ENCODE peak calls at places on chromosomes 12 and 14, in five cellular contexts. One of them, this sample, is unnamed.

GRCh38 chr14:60506985-60507829 is 1.7 kb upstream of the SIX6 start:
- DNase-seq in sigmoid colon: no peak
- DNase-seq in H1: peak
- DNase-seq in neural crest cell: no peak
- DNase-seq in astrocyte of the spinal cord: no peak
- DNase-seq in this sample: no peak

GRCh38 chr14:74326369-74327152 is 21.7 kb upstream of the VRTN start:
- DNase-seq in H1: peak
- DNase-seq in sigmoid colon: no peak
- DNase-seq in astrocyte of the spinal cord: no peak
- DNase-seq in neural crest cell: peak
- DNase-seq in this sample: no peak

GRCh38 chr12:52213541-52214420 is 19.3 kb upstream of the KRT7 start:
- DNase-seq in sigmoid colon: peak
- DNase-seq in astrocyte of the spinal cord: peak
- DNase-seq in neural crest cell: peak
- DNase-seq in H1: peak
- DNase-seq in this sample: peak

GRCh38 chr14:51619551-51619950 is 32.2 kb upstream of the FRMD6 start:
- DNase-seq in neural crest cell: no peak
- DNase-seq in astrocyte of the spinal cord: no peak
- DNase-seq in H1: no peak
- DNase-seq in sigmoid colon: no peak
- DNase-seq in this sample: no peak

GRCh38 chr14:24277606-24278321 is 6.4 kb upstream of the RABGGTA start:
- DNase-seq in H1: no peak
- DNase-seq in sigmoid colon: no peak
- DNase-seq in neural crest cell: no peak
- DNase-seq in astrocyte of the spinal cord: no peak
- DNase-seq in this sample: no peak

GRCh38 chr12:117427176-117427575 is 65.8 kb upstream of the NOS1 start:
- DNase-seq in astrocyte of the spinal cord: no peak
- DNase-seq in neural crest cell: no peak
- DNase-seq in sigmoid colon: no peak
- DNase-seq in H1: no peak
- DNase-seq in this sample: no peak

GRCh38 chr14:73709904-73710469 is 4.2 kb downstream of the PNMA1 start:
- DNase-seq in H1: no peak
- DNase-seq in neural crest cell: no peak
- DNase-seq in sigmoid colon: no peak
- DNase-seq in astrocyte of the spinal cord: no peak
- DNase-seq in this sample: no peak

GRCh38 chr14:95507701-95508103 is 8.7 kb downstream of the SYNE3 start:
- DNase-seq in H1: no peak
- DNase-seq in sigmoid colon: no peak
- DNase-seq in astrocyte of the spinal cord: peak
- DNase-seq in neural crest cell: no peak
- DNase-seq in this sample: peak

GRCh38 chr12:29051221-29051620 is 97.9 kb upstream of the FAR2 start:
- DNase-seq in neural crest cell: no peak
- DNase-seq in sigmoid colon: no peak
- DNase-seq in astrocyte of the spinal cord: peak
- DNase-seq in H1: no peak
- DNase-seq in this sample: no peak

GRCh38 chr14:36879558-36879957 is 217.9 kb downstream of the PAX9 start:
- DNase-seq in sigmoid colon: no peak
- DNase-seq in astrocyte of the spinal cord: no peak
- DNase-seq in neural crest cell: no peak
- DNase-seq in H1: no peak
- DNase-seq in this sample: no peak

GRCh38 chr12:61798778-61799177 is 461.4 kb upstream of the USP15 start:
- DNase-seq in astrocyte of the spinal cord: no peak
- DNase-seq in neural crest cell: no peak
- DNase-seq in sigmoid colon: no peak
- DNase-seq in H1: no peak
- DNase-seq in this sample: no peak

GRCh38 chr12:12482959-12483358 is 79.7 kb downstream of the DUSP16 start:
- DNase-seq in astrocyte of the spinal cord: no peak
- DNase-seq in neural crest cell: no peak
- DNase-seq in sigmoid colon: no peak
- DNase-seq in H1: no peak
- DNase-seq in this sample: no peak

GRCh38 chr14:71416392-71416791 is 509.1 kb downstream of the PCNX1 start:
- DNase-seq in sigmoid colon: no peak
- DNase-seq in H1: no peak
- DNase-seq in neural crest cell: no peak
- DNase-seq in astrocyte of the spinal cord: peak
- DNase-seq in this sample: no peak

GRCh38 chr14:89787525-89787924 is 167.0 kb downstream of the EFCAB11 start:
- DNase-seq in sigmoid colon: no peak
- DNase-seq in astrocyte of the spinal cord: peak
- DNase-seq in H1: peak
- DNase-seq in neural crest cell: no peak
- DNase-seq in this sample: peak

GRCh38 chr12:102765736-102766135 is 151.3 kb downstream of the PAH start:
- DNase-seq in astrocyte of the spinal cord: peak
- DNase-seq in H1: no peak
- DNase-seq in neural crest cell: no peak
- DNase-seq in sigmoid colon: no peak
- DNase-seq in this sample: no peak

GRCh38 chr14:61564623-61565091 is 130.7 kb upstream of the HIF1A start:
- DNase-seq in sigmoid colon: no peak
- DNase-seq in astrocyte of the spinal cord: peak
- DNase-seq in H1: no peak
- DNase-seq in neural crest cell: no peak
- DNase-seq in this sample: peak

GRCh38 chr14:56903304-56904021 is 93.2 kb upstream of the OTX2 start:
- DNase-seq in astrocyte of the spinal cord: no peak
- DNase-seq in sigmoid colon: no peak
- DNase-seq in H1: no peak
- DNase-seq in neural crest cell: no peak
- DNase-seq in this sample: no peak

GRCh38 chr12:8699714-8700113 is 1.9 kb downstream of the RIMKLB start:
- DNase-seq in neural crest cell: no peak
- DNase-seq in H1: no peak
- DNase-seq in astrocyte of the spinal cord: no peak
- DNase-seq in sigmoid colon: no peak
- DNase-seq in this sample: no peak

GRCh38 chr14:68463705-68464104 is 329.2 kb downstream of the ZFP36L1 start:
- DNase-seq in sigmoid colon: no peak
- DNase-seq in astrocyte of the spinal cord: no peak
- DNase-seq in neural crest cell: no peak
- DNase-seq in H1: no peak
- DNase-seq in this sample: no peak

GRCh38 chr14:75917322-75918251 is 64.2 kb downstream of the TGFB3 start:
- DNase-seq in sigmoid colon: no peak
- DNase-seq in H1: no peak
- DNase-seq in astrocyte of the spinal cord: no peak
- DNase-seq in neural crest cell: no peak
- DNase-seq in this sample: no peak

GRCh38 chr12:50986961-50987737 is 34.8 kb downstream of the HIGD1C start:
- DNase-seq in sigmoid colon: peak
- DNase-seq in H1: no peak
- DNase-seq in neural crest cell: peak
- DNase-seq in astrocyte of the spinal cord: peak
- DNase-seq in this sample: peak

GRCh38 chr14:28731358-28731757 is 35.2 kb upstream of the FOXG1 start:
- DNase-seq in H1: no peak
- DNase-seq in astrocyte of the spinal cord: no peak
- DNase-seq in sigmoid colon: no peak
- DNase-seq in neural crest cell: no peak
- DNase-seq in this sample: no peak

GRCh38 chr14:28785096-28785952 is 18.7 kb downstream of the FOXG1 start:
- DNase-seq in sigmoid colon: no peak
- DNase-seq in H1: peak
- DNase-seq in astrocyte of the spinal cord: no peak
- DNase-seq in neural crest cell: no peak
- DNase-seq in this sample: no peak

GRCh38 chr14:71121711-71122110 is 214.5 kb downstream of the PCNX1 start:
- DNase-seq in sigmoid colon: no peak
- DNase-seq in neural crest cell: no peak
- DNase-seq in H1: no peak
- DNase-seq in astrocyte of the spinal cord: no peak
- DNase-seq in this sample: no peak

GRCh38 chr12:133235401-133236112 is at the start of gene ANHX:
- DNase-seq in H1: no peak
- DNase-seq in sigmoid colon: no peak
- DNase-seq in neural crest cell: no peak
- DNase-seq in astrocyte of the spinal cord: no peak
- DNase-seq in this sample: no peak

DNA sequence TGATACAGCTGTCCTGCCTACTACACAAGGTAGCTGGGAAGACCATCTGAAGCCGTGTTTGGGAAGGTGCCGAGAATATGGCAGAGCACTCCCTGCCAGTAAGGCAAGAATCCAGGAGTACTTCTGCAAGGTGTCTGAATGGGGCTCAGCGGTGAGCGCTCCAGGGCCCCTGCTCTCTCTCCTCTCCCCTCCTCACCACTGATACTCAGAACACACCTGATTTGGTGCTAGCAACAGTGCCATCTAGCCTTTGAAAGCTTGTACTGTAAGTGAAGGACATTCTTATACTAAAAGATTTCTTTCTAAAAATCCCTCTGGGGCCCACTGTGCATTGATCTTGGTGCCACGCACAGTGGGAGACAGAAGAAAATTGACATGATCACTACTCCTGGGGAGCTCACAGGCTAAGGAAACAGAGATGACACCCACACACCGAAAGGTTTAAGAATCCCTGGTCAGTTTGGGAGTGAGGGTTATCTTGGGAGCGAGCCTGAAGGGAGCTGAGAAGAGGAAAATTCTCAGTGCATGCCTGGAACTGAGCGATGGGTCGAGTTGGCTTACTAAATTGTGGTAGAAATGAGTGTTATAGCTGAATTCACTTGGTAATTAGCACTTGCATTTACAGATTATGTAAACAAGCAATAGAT is 216.9 kb downstream of the NTF3 start:
- DNase-seq in H1: peak
- DNase-seq in astrocyte of the spinal cord: no peak
- DNase-seq in neural crest cell: no peak
- DNase-seq in sigmoid colon: no peak
- DNase-seq in this sample: peak
- TF ChIP-seq CTCF in H1: peak
- TF ChIP-seq CTCF in astrocyte of the spinal cord: peak
- TF ChIP-seq CTCF in neural crest cell: peak
- TF ChIP-seq CTCF in sigmoid colon: no peak
- TF ChIP-seq CTCF in this sample: peak

GRCh38 chr12:44342371-44342770 is 506.5 kb downstream of the TMEM117 start:
- DNase-seq in H1: no peak
- DNase-seq in sigmoid colon: no peak
- DNase-seq in astrocyte of the spinal cord: no peak
- DNase-seq in neural crest cell: no peak
- DNase-seq in this sample: no peak
- TF ChIP-seq CTCF in H1: no peak
- TF ChIP-seq CTCF in sigmoid colon: no peak
- TF ChIP-seq CTCF in astrocyte of the spinal cord: no peak
- TF ChIP-seq CTCF in neural crest cell: no peak
- TF ChIP-seq CTCF in this sample: no peak

DNA sequence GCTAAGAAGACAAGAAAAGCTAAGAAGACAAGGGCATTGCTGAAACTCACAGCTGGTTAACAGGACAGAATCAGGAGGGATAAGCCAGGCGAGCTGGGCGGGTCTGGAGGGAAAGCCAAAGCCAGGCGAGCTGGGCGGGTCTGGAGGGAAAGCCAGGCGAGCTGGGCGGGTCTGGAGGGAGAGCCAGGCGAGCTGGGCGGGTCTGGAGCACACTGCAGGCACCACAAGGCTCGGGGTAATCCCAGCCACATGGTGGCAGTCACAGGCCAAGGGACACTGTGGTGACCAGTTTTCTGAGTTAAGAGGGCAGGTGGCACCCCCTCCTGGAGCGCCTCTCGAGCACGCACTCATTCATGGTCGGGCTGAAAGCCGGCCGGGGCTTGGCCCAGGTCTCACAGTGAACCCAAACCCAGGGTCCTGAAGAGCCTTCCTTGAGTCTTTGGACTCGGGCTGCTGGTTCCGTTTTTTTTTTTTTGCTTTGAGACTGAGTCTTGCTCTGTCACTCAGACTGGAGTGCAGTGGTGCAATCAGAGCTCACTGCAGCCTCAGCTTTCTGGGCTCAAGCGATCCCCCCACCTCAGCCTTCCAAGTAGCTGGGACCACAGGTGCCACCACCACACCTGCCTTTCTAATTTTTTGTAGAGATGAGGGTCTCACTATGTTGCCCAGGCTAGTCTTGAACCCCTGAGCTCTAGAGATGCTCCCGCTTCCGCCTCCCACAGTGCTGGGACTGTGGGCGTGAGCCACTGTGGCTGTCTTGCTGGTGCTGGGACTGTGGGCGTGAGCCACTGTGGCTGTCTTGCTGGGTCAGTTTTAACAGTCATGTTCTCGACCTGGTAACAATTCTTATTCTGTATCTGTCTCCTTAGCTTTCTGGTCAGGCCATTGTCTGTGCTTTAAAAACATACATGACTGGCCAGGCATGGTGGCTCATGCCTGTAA is 40.2 kb downstream of the HSP90AA1 start:
- DNase-seq in astrocyte of the spinal cord: peak
- DNase-seq in neural crest cell: peak
- DNase-seq in H1: peak
- DNase-seq in sigmoid colon: peak
- DNase-seq in this sample: peak
- TF ChIP-seq CTCF in astrocyte of the spinal cord: no peak
- TF ChIP-seq CTCF in neural crest cell: peak
- TF ChIP-seq CTCF in H1: peak
- TF ChIP-seq CTCF in sigmoid colon: peak
- TF ChIP-seq CTCF in this sample: peak

DNA sequence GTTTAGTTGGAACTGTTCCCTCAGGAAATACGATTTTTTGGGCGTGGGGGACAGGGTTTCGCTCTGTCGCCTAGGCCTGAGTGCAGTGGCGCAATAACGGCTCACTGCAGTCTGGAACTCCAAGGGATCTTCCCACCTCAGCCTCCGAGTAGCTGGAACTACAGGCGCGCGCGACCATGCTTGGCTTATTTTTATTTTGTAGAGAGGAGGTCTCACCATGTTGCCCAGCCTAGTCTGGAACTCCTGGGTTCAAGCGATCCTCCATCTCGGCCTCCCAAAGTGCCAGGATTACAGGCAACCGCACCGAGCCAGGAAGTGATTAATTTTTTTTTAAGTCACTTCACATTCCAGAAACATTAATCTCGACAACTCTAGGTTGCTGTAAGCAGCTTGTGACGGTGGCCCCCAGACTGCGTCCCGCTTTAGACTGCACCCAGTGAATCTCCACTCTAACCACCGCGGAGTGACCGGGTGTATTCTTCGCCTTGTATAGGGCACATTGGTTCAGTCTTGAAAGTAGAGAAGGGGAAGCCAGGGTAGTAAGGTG is 825 bp upstream of the MIS18BP1 start:
- DNase-seq in sigmoid colon: peak
- DNase-seq in astrocyte of the spinal cord: no peak
- DNase-seq in neural crest cell: no peak
- DNase-seq in H1: no peak
- DNase-seq in this sample: no peak
- TF ChIP-seq CTCF in sigmoid colon: no peak
- TF ChIP-seq CTCF in astrocyte of the spinal cord: no peak
- TF ChIP-seq CTCF in neural crest cell: no peak
- TF ChIP-seq CTCF in H1: no peak
- TF ChIP-seq CTCF in this sample: no peak

GRCh38 chr14:53902307-53902706 is 54.3 kb downstream of the BMP4 start:
- DNase-seq in astrocyte of the spinal cord: no peak
- DNase-seq in H1: no peak
- DNase-seq in neural crest cell: no peak
- DNase-seq in sigmoid colon: no peak
- DNase-seq in this sample: no peak
- TF ChIP-seq CTCF in astrocyte of the spinal cord: no peak
- TF ChIP-seq CTCF in H1: no peak
- TF ChIP-seq CTCF in neural crest cell: no peak
- TF ChIP-seq CTCF in sigmoid colon: no peak
- TF ChIP-seq CTCF in this sample: no peak

GRCh38 chr12:124453419-124454351 is 113.7 kb downstream of the NCOR2 start:
- DNase-seq in sigmoid colon: peak
- DNase-seq in H1: no peak
- DNase-seq in neural crest cell: no peak
- DNase-seq in astrocyte of the spinal cord: peak
- DNase-seq in this sample: peak
- TF ChIP-seq CTCF in sigmoid colon: no peak
- TF ChIP-seq CTCF in H1: no peak
- TF ChIP-seq CTCF in neural crest cell: no peak
- TF ChIP-seq CTCF in astrocyte of the spinal cord: no peak
- TF ChIP-seq CTCF in this sample: no peak